ENCODE peak calls at places on chromosomes 11 and 22, in eight cellular contexts. I is mucosa of descending colon, X is IMR-90, G is T follicular helper cell, A is non-pigmented ciliary epithelial cell, B is tibial nerve, E is H9, J is nephron progenitor cell. F is an unnamed sample.

GRCh38 chr11:123899792-123900191 is 2.2 kb upstream of the OR8D4 start:
- DNase-seq in I (no peak), X (no peak), G (no peak), A (no peak), B (no peak), E (no peak), J (no peak), F (no peak)

GRCh38 chr11:121109916-121110656 is 9.0 kb downstream of the TECTA start:
- DNase-seq in I (no peak), X (no peak), G (no peak), A (no peak), B (no peak), E (no peak), J (no peak), F (no peak)

GRCh38 chr11:8610532-8611116 is 16.6 kb upstream of the STK33 start:
- DNase-seq in I (no peak), X (no peak), G (peak), A (no peak), B (no peak), E (peak), J (peak), F (peak)

GRCh38 chr11:122723576-122723975 is 68.1 kb downstream of the UBASH3B start:
- DNase-seq in I (no peak), X (peak), G (no peak), A (no peak), B (no peak), E (no peak), J (no peak), F (no peak)

GRCh38 chr11:67401495-67402191 is at the start of gene PPP1CA:
- DNase-seq in I (peak), X (peak), G (peak), A (no peak), B (peak), E (peak), J (peak), F (peak)

GRCh38 chr11:104306862-104307474 is 143.0 kb upstream of the PDGFD start:
- DNase-seq in I (no peak), X (no peak), G (no peak), A (no peak), B (no peak), E (no peak), J (no peak), F (no peak)

GRCh38 chr22:37241351-37242142 is 2.5 kb downstream of the RAC2 start:
- DNase-seq in I (no peak), X (no peak), G (no peak), A (no peak), B (no peak), E (no peak), J (no peak), F (peak)

GRCh38 chr11:125987066-125987641 is 41.3 kb downstream of the VSIG10L2 start:
- DNase-seq in I (no peak), X (no peak), G (no peak), A (no peak), B (no peak), E (no peak), J (no peak), F (no peak)

GRCh38 chr22:42680648-42681047 is 31.5 kb upstream of the CYB5R3 start:
- DNase-seq in I (peak), X (peak), G (no peak), A (peak), B (no peak), E (no peak), J (no peak), F (no peak)

GRCh38 chr11:86869966-86870570 is 69.7 kb downstream of the PRSS23 start:
- DNase-seq in I (peak), X (peak), G (peak), A (peak), B (peak), E (peak), J (peak), F (no peak)

GRCh38 chr11:74820763-74821162 is 72.1 kb downstream of the RNF169 start:
- DNase-seq in I (no peak), X (peak), G (no peak), A (peak), B (no peak), E (no peak), J (no peak), F (no peak)

GRCh38 chr11:34654491-34655334 is 33.8 kb downstream of the EHF start:
- DNase-seq in I (no peak), X (peak), G (no peak), A (no peak), B (peak), E (peak), J (no peak), F (no peak)

GRCh38 chr11:44333271-44334218 is 23.6 kb upstream of the ALX4 start:
- DNase-seq in I (no peak), X (peak), G (no peak), A (no peak), B (no peak), E (no peak), J (no peak), F (no peak)

GRCh38 chr11:130476200-130476921 is 27.9 kb downstream of the ADAMTS15 start:
- DNase-seq in I (no peak), X (peak), G (no peak), A (no peak), B (peak), E (no peak), J (no peak), F (no peak)

GRCh38 chr11:46049325-46049860 is 71.9 kb downstream of the PHF21A start:
- DNase-seq in I (no peak), X (no peak), G (no peak), A (no peak), B (no peak), E (no peak), J (no peak), F (no peak)

GRCh38 chr11:122048401-122048800 is 67.6 kb downstream of the BLID start:
- DNase-seq in I (no peak), X (peak), G (no peak), A (no peak), B (no peak), E (no peak), J (no peak), F (no peak)

GRCh38 chr11:34145847-34146381 is 40.5 kb downstream of the NAT10 start:
- DNase-seq in I (no peak), X (no peak), G (no peak), A (no peak), B (no peak), E (no peak), J (no peak), F (no peak)

GRCh38 chr22:37604875-37605274 is 3.8 kb upstream of the GGA1 start:
- DNase-seq in I (peak), X (no peak), G (peak), A (no peak), B (no peak), E (no peak), J (no peak), F (peak)

GRCh38 chr11:76560219-76560618 is 110.3 kb downstream of the LRRC32 start:
- DNase-seq in I (no peak), X (no peak), G (no peak), A (no peak), B (no peak), E (no peak), J (no peak), F (peak)

GRCh38 chr11:33773399-33774355 is 643 bp downstream of the FBXO3 start:
- DNase-seq in I (peak), X (peak), G (peak), A (no peak), B (no peak), E (no peak), J (peak), F (peak)

GRCh38 chr11:32426819-32427615 is 8.3 kb downstream of the WT1 start:
- DNase-seq in I (no peak), X (no peak), G (no peak), A (no peak), B (no peak), E (peak), J (peak), F (peak)

GRCh38 chr11:45181595-45182550 is 35.4 kb downstream of the PRDM11 start:
- DNase-seq in I (no peak), X (no peak), G (no peak), A (no peak), B (no peak), E (no peak), J (peak), F (no peak)

GRCh38 chr11:1226981-1227550 is 4.2 kb downstream of the MUC5B start:
- DNase-seq in I (peak), X (peak), G (no peak), A (no peak), B (no peak), E (peak), J (peak), F (peak)

GRCh38 chr11:31844351-31844750 is 33.2 kb upstream of the PAX6 start:
- DNase-seq in I (no peak), X (no peak), G (no peak), A (peak), B (no peak), E (no peak), J (no peak), F (no peak)

GRCh38 chr22:32696089-32696488 is 105.4 kb upstream of the TIMP3 start:
- DNase-seq in I (no peak), X (no peak), G (no peak), A (no peak), B (no peak), E (no peak), J (no peak), F (no peak)